ENCODE peak calls at places on chromosomes 13 and 19, in eight cellular contexts. T is tibial nerve; M is Caco-2; B is right lobe of liver; O is ELF-1; U is stimulated activated CD4-positive, alpha-beta T cell treated with anti-CD3 and anti-CD28 coated beads, TNF-alpha, amount 100 ng/mL, for 24 hours; A is T-helper 2 cell; N is CD4-positive, alpha-beta T cell. G is an unnamed sample.

GRCh38 chr19:4058696-4059492 is 7.8 kb downstream of the ZBTB7A start:
- DNase-seq in M (no peak), B (no peak), T (no peak), A (no peak), N (no peak), O (no peak), U (no peak), G (no peak)

GRCh38 chr19:35883920-35884319 is 15.5 kb downstream of the APLP1 start:
- DNase-seq in A (no peak), B (no peak), T (no peak), N (no peak), M (no peak), O (no peak), U (no peak), G (no peak)

GRCh38 chr19:4374451-4375163 is 25.7 kb downstream of the SH3GL1 start:
- DNase-seq in B (peak; percentile 75), O (peak; percentile 44), M (peak; percentile 82), T (peak; percentile 58), U (no peak), N (no peak), A (no peak), G (no peak)

GRCh38 chr19:42066075-42066754 is 3.8 kb downstream of the GRIK5 start:
- DNase-seq in N (no peak), T (no peak), U (no peak), A (no peak), O (peak; percentile 82), M (peak; percentile 68), B (no peak), G (no peak)

GRCh38 chr19:49409441-49410029 is 13.7 kb downstream of the PTH2 start:
- DNase-seq in M (no peak), U (no peak), B (no peak), N (no peak), A (no peak), O (no peak), T (no peak), G (no peak)

GRCh38 chr13:72716776-72717175 is 10.7 kb downstream of the MZT1 start:
- DNase-seq in B (no peak), M (no peak), N (no peak), O (no peak), A (no peak), T (no peak), U (no peak), G (no peak)

GRCh38 chr13:103238441-103238840 is 172.2 kb upstream of the SLC10A2 start:
- DNase-seq in N (no peak), O (no peak), A (no peak), U (no peak), T (no peak), B (no peak), M (no peak), G (no peak)

GRCh38 chr19:48443731-48444128 is 2.1 kb upstream of the GRWD1 start:
- DNase-seq in U (no peak), A (no peak), N (no peak), B (no peak), T (no peak), O (no peak), M (no peak), G (no peak)

GRCh38 chr19:30255783-30256509 is 116.2 kb upstream of the ZNF536 start:
- DNase-seq in B (no peak), U (no peak), O (peak; percentile 16), M (no peak), N (no peak), T (no peak), A (no peak), G (no peak)

GRCh38 chr19:10295847-10296591 is 6.3 kb downstream of the ICAM5 start:
- DNase-seq in O (peak; percentile 50), U (no peak), A (no peak), N (no peak), M (no peak), T (no peak), B (no peak), G (no peak)

GRCh38 chr13:100526299-100527030 is 62.1 kb downstream of the GGACT start:
- DNase-seq in M (no peak), B (no peak), A (no peak), U (no peak), T (no peak), N (no peak), O (peak; percentile 49), G (no peak)

GRCh38 chr13:112885782-112886268 is 83.2 kb upstream of the MCF2L start:
- DNase-seq in U (no peak), N (no peak), M (peak; percentile 87), A (no peak), T (peak; percentile 60), O (peak; percentile 94), B (peak; percentile 90), G (no peak)

GRCh38 chr13:113877149-113877990 is 13.5 kb upstream of the GAS6 start:
- DNase-seq in O (no peak), M (no peak), U (no peak), T (no peak), N (no peak), B (no peak), A (no peak), G (no peak)

GRCh38 chr13:79722885-79723445 is 242.0 kb downstream of the NDFIP2 start:
- DNase-seq in O (no peak), N (no peak), T (no peak), A (no peak), B (no peak), U (no peak), M (no peak), G (no peak)

GRCh38 chr19:23305555-23305954 is 55.4 kb upstream of the ZNF724 start:
- DNase-seq in M (no peak), T (no peak), O (no peak), N (no peak), A (no peak), B (no peak), U (no peak), G (no peak)

GRCh38 chr13:50809133-50810090 is 34.1 kb downstream of the DLEU7 start:
- DNase-seq in T (no peak), U (no peak), B (no peak), N (no peak), M (no peak), A (no peak), O (no peak), G (no peak)

GRCh38 chr19:46860846-46861690 is at the start of gene ARHGAP35:
- DNase-seq in O (no peak), M (peak; percentile 72), U (no peak), T (no peak), N (peak; percentile 76), B (peak; percentile 63), A (peak; percentile 77), G (no peak)

GRCh38 chr13:112066624-112067004 is 335 bp upstream of the SOX1 start:
- DNase-seq in U (peak; percentile 4), T (no peak), N (peak; percentile 76), B (peak; percentile 54), A (peak; percentile 48), M (peak; percentile 94), O (no peak), G (peak; percentile 68)

GRCh38 chr19:16233836-16234551 is 36.3 kb downstream of the AP1M1 start:
- DNase-seq in B (no peak), U (no peak), T (no peak), M (no peak), O (no peak), A (no peak), N (no peak), G (no peak)

GRCh38 chr19:43534811-43535761 is 2.1 kb downstream of the ZNF575 start:
- DNase-seq in T (peak; percentile 60), B (peak; percentile 68), M (no peak), U (no peak), O (peak; percentile 89), A (peak; percentile 10), N (no peak), G (no peak)

GRCh38 chr19:12137541-12137940 is 2.6 kb downstream of the ZNF20 start:
- DNase-seq in U (no peak), N (no peak), A (no peak), T (no peak), B (no peak), O (no peak), M (no peak), G (no peak)

GRCh38 chr19:1363599-1363998 is 20.1 kb upstream of the NDUFS7 start:
- DNase-seq in A (no peak), B (no peak), O (no peak), T (no peak), M (no peak), U (no peak), N (no peak), G (no peak)

GRCh38 chr19:588758-589692 is 656 bp upstream of the HCN2 start:
- DNase-seq in M (peak; percentile 57), B (peak; percentile 18), U (no peak), A (no peak), O (peak; percentile 57), N (no peak), T (no peak), G (no peak)

GRCh38 chr13:99996177-99996705 is 14.7 kb downstream of the ZIC2 start:
- DNase-seq in T (no peak), U (no peak), M (no peak), A (no peak), O (no peak), N (no peak), B (no peak), G (no peak)

GRCh38 chr19:52237197-52237596 is 32.2 kb upstream of the ZNF766 start:
- DNase-seq in B (no peak), N (no peak), O (no peak), T (no peak), U (no peak), A (no peak), M (no peak), G (no peak)

GRCh38 chr13:50309872-50310594 is 294.8 kb downstream of the KCNRG start:
- DNase-seq in A (no peak), U (no peak), N (no peak), O (peak; percentile 56), B (no peak), T (no peak), M (no peak), G (no peak)

GRCh38 chr13:32010137-32010536 is 21.4 kb upstream of the FRY start:
- DNase-seq in B (no peak), N (no peak), A (no peak), T (no peak), M (no peak), O (no peak), U (no peak), G (no peak)

GRCh38 chr13:98986226-98986846 is 8.5 kb upstream of the DOCK9 start:
- DNase-seq in U (no peak), N (no peak), B (no peak), O (no peak), M (peak; percentile 53), A (no peak), T (no peak), G (no peak)

GRCh38 chr19:9128171-9128570 is 1.4 kb upstream of the OR7G3 start:
- DNase-seq in T (no peak), M (no peak), A (no peak), U (no peak), O (no peak), N (no peak), B (no peak), G (no peak)

GRCh38 chr13:75186384-75186783 is 295.6 kb downstream of the TBC1D4 start:
- DNase-seq in O (no peak), M (no peak), N (no peak), B (no peak), A (no peak), T (no peak), U (no peak), G (no peak)

GRCh38 chr19:275958-276646 is 15.1 kb downstream of the PLPP2 start:
- DNase-seq in M (no peak), O (no peak), N (no peak), T (no peak), U (no peak), A (no peak), B (no peak), G (no peak)

GRCh38 chr13:96817336-96817941 is 176.8 kb downstream of the OXGR1 start:
- DNase-seq in N (no peak), A (no peak), T (peak; percentile 31), U (no peak), M (no peak), B (no peak), O (peak; percentile 17), G (no peak)

G was measured in T-cell.